ENCODE peak calls at places on chromosomes 12 and 14, in ten cellular contexts. Q, R, H, P, M, B, V, W, E and G are unnamed samples.

GRCh38 chr14:101037021-101037817 is 133.7 kb upstream of the RTL1 start:
- DNase-seq in Q (no peak), R (no peak), H (no peak), P (no peak), M (no peak), B (no peak), V (no peak), W (no peak), E (no peak), G (no peak)

GRCh38 chr12:105235299-105235746 is 651 bp downstream of the APPL2 start:
- DNase-seq in Q (peak), R (no peak), H (no peak), P (no peak), M (no peak), B (no peak), V (no peak), W (no peak), E (no peak), G (peak)

GRCh38 chr12:6047249-6048227 is 76.9 kb downstream of the VWF start:
- DNase-seq in Q (peak), R (no peak), H (no peak), P (no peak), M (peak), B (no peak), V (no peak), W (peak), E (no peak), G (peak)

GRCh38 chr12:56224954-56225353 is 812 bp downstream of the NABP2 start:
- DNase-seq in Q (no peak), R (no peak), H (no peak), P (no peak), M (no peak), B (no peak), V (no peak), W (no peak), E (no peak), G (no peak)

GRCh38 chr12:65532162-65532561 is 253.7 kb downstream of the MSRB3 start:
- DNase-seq in Q (peak), R (no peak), H (no peak), P (no peak), M (peak), B (no peak), V (no peak), W (peak), E (no peak), G (peak)

GRCh38 chr14:35352274-35353233 is 52.0 kb downstream of the NFKBIA start:
- DNase-seq in Q (no peak), R (peak), H (no peak), P (no peak), M (no peak), B (no peak), V (no peak), W (no peak), E (no peak), G (no peak)

GRCh38 chr12:118773956-118774723 is 207.2 kb upstream of the SRRM4 start:
- DNase-seq in Q (no peak), R (no peak), H (no peak), P (no peak), M (no peak), B (peak), V (peak), W (no peak), E (no peak), G (no peak)

GRCh38 chr14:61388173-61388975 is 67.0 kb downstream of the PRKCH start:
- DNase-seq in Q (peak), R (no peak), H (no peak), P (no peak), M (peak), B (no peak), V (no peak), W (no peak), E (peak), G (peak)

GRCh38 chr14:31700282-31701074 is 139.3 kb downstream of the NUBPL start:
- DNase-seq in Q (no peak), R (no peak), H (no peak), P (no peak), M (no peak), B (no peak), V (no peak), W (no peak), E (no peak), G (no peak)

GRCh38 chr14:75771614-75772013 is 110.6 kb downstream of the TTLL5 start:
- DNase-seq in Q (no peak), R (no peak), H (no peak), P (no peak), M (no peak), B (no peak), V (no peak), W (no peak), E (no peak), G (no peak)
- H3K4me3 ChIP-seq in Q (no peak), R (no peak), H (no peak), P (no peak), M (no peak), B (no peak), V (no peak), W (no peak), E (no peak), G (no peak)

GRCh38 chr14:94538070-94538740 is 23.0 kb upstream of the SERPINA4 start:
- DNase-seq in Q (no peak), R (no peak), H (no peak), P (no peak), M (no peak), B (no peak), V (no peak), W (no peak), E (peak), G (no peak)

GRCh38 chr14:94539181-94539580 is 22.1 kb upstream of the SERPINA4 start:
- DNase-seq in Q (no peak), R (no peak), H (no peak), P (no peak), M (no peak), B (no peak), V (no peak), W (no peak), E (no peak), G (no peak)

GRCh38 chr14:94541234-94541975 is 19.8 kb upstream of the SERPINA4 start:
- DNase-seq in Q (no peak), R (no peak), H (no peak), P (no peak), M (no peak), B (no peak), V (no peak), W (no peak), E (no peak), G (no peak)

GRCh38 chr14:94542111-94542810 is 19.0 kb upstream of the SERPINA4 start:
- DNase-seq in Q (peak), R (no peak), H (peak), P (no peak), M (peak), B (no peak), V (no peak), W (peak), E (peak), G (peak)

DNA sequence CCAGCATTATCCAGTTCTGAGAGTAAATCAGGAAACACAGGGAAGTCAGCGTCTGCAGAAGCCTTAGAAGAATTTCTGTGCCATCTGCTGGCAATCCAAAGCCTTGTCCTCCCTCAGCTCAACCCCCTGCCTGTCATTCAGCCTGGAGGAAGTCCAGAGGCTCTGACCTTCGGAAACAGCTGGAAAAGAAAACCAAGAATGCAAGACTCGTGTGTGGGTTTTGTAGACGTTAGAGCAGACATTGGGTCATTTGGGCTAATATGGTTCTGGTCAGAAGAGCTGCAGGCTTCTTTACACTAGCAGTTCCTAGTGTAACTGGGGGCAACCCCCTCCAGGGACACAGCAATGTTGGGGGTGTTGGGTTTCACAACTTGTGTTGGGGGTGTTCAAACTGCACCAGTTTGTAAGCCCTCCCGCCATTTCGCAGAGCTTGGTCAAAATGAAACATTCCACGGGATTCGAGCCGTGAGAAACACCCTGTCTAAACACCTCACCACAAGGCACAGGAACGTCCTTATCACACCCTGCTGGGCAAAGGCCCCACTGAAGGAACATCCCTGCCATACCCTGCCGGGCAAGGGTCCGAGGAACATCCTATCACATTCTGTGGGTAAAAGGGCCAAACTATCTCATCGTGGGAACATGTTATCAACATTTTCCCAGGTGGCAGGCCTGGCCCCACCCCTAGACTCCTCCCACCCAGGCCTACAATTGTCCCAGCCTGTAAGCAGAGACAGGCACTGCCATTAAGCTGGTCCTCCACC is 21.0 kb upstream of the SERPINA4 start:
- DNase-seq in Q (peak), R (no peak), H (peak), P (no peak), M (peak), B (no peak), V (no peak), W (peak), E (peak), G (peak)
- TF ChIP-seq CTCF in Q (peak), R (no peak), H (peak), P (no peak), M (peak), B (no peak), V (peak), W (peak), E (no peak), G (no peak)

GRCh38 chr12:9114946-9115345 is 773 bp downstream of the A2M start:
- DNase-seq in Q (no peak), R (no peak), H (peak), P (no peak), M (no peak), B (no peak), V (no peak), W (no peak), E (no peak), G (no peak)
- H3K4me3 ChIP-seq in Q (no peak), R (peak), H (peak), P (no peak), M (no peak), B (no peak), V (no peak), W (no peak), E (no peak), G (no peak)

DNA sequence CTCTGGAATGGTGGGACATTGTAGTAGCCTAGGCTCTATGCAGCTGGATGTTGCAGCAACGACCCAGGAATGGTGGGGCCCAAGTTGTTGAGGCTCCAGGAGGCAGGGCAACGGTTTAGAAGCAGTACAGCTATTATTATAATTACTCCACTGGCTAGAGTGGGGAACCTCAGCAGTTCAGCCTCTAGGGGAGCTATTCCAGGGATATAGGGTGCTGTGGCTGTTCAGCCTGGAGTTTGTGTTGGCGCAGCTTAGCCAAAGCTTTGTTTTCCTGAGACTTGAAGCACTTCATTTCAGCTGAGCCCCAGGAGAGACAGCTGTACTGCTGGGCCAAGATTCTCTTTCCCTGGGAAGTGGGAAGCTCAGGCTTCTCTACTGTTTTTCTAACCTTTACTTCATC is 1023.0 kb upstream of the ATXN7L3B start:
- DNase-seq in Q (no peak), R (no peak), H (no peak), P (no peak), M (no peak), B (peak), V (no peak), W (no peak), E (no peak), G (no peak)
- TF ChIP-seq CTCF in Q (no peak), R (no peak), H (no peak), P (no peak), M (no peak), B (peak), V (no peak), W (peak), E (no peak), G (no peak)

GRCh38 chr12:116319851-116320621 is 42.5 kb upstream of the MED13L start:
- DNase-seq in Q (peak), R (no peak), H (no peak), P (no peak), M (peak), B (no peak), V (peak), W (peak), E (peak), G (peak)

GRCh38 chr12:116320839-116321238 is 43.3 kb upstream of the MED13L start:
- DNase-seq in Q (peak), R (no peak), H (no peak), P (no peak), M (peak), B (no peak), V (no peak), W (no peak), E (no peak), G (peak)

GRCh38 chr12:116317986-116318737 is 40.7 kb upstream of the MED13L start:
- DNase-seq in Q (no peak), R (peak), H (no peak), P (no peak), M (no peak), B (no peak), V (no peak), W (no peak), E (no peak), G (no peak)

GRCh38 chr12:116318738-116319050 is 41.2 kb upstream of the MED13L start:
- DNase-seq in Q (peak), R (no peak), H (no peak), P (no peak), M (no peak), B (no peak), V (no peak), W (no peak), E (no peak), G (no peak)

GRCh38 chr12:116319316-116319715 is 41.8 kb upstream of the MED13L start:
- DNase-seq in Q (peak), R (no peak), H (no peak), P (no peak), M (peak), B (no peak), V (no peak), W (no peak), E (no peak), G (peak)
- H3K4me3 ChIP-seq in Q (no peak), R (no peak), H (no peak), P (no peak), M (peak), B (no peak), V (no peak), W (no peak), E (no peak), G (peak)

DNA sequence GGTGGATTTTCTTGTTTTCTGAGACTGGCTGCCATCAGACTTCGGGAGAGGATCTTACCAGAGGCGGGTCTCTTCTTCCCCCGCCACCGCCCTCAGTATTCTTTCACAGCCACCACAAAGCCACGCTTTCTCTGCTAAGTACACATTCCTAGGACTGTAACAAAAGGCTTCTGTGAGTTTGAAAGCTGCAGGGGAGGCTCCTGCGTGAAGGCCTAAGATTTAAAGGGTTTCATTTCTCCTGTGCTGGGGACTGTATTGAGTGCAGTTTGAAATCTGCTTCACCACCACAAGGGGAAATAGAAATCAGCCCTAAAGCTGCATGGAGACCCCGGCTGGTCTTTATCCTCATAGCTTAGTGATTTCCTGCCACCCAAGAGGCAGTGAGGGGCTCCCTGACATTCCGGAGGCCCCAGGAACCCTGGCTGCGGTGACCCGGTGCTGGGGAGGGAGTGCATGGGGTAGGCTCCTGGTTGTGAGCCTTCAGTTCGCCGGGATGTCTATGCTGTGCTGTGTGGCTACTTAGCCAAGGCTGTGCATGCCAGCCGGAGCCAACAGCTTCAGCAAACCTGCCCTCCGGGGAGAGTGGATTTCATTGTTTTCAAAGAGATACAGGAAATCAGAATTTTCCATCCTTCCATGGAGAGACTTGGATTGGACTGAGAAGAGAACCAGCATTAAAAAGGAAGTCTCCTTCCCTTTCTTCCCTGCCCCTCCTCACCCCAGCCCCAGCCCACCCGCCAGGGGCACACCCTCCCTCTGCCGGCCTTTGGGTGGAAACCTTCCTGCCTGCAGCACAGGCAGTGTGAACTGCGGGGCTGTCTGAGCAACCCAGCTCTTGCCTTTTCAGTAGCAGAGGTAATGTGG is 163.3 kb downstream of the ETV6 start:
- DNase-seq in Q (peak), R (no peak), H (peak), P (no peak), M (peak), B (no peak), V (no peak), W (no peak), E (peak), G (peak)
- TF ChIP-seq CTCF in Q (peak), R (no peak), H (peak), P (peak), M (peak), B (no peak), V (peak), W (peak), E (peak), G (no peak)